ENCODE peak calls at places on chromosomes 6 and 20, in five cellular contexts. S, V, L, T and U are unnamed samples.

GRCh38 chr6:33250731-33251130 is 20.9 kb downstream of the VPS52 start:
- DNase-seq in V (no peak), T (no peak), S (no peak), L (no peak), U (no peak)

GRCh38 chr20:58695895-58696375 is 3.3 kb downstream of the NPEPL1 start:
- DNase-seq in L (no peak), V (no peak), T (no peak), S (no peak), U (no peak)

GRCh38 chr6:125869427-125869826 is 78.7 kb downstream of the NCOA7 start:
- DNase-seq in L (no peak), T (no peak), S (no peak), V (no peak), U (no peak)

GRCh38 chr6:56938634-56939294 is 16.1 kb upstream of the BEND6 start:
- DNase-seq in T (no peak), V (peak), S (no peak), L (peak), U (peak)

GRCh38 chr6:104613416-104614001 is 246.2 kb downstream of the HACE1 start:
- DNase-seq in S (no peak), L (peak), T (no peak), V (no peak), U (no peak)

GRCh38 chr6:9225441-9225871 is 790.1 kb upstream of the SLC35B3 start:
- DNase-seq in T (no peak), V (no peak), S (no peak), L (no peak), U (no peak)

GRCh38 chr20:50678213-50678898 is 13.0 kb downstream of the RIPOR3 start:
- DNase-seq in T (no peak), V (no peak), S (no peak), L (peak), U (no peak)

GRCh38 chr6:57250348-57250747 is 28.2 kb upstream of the RAB23 start:
- DNase-seq in T (no peak), S (no peak), V (no peak), L (no peak), U (no peak)

DNA sequence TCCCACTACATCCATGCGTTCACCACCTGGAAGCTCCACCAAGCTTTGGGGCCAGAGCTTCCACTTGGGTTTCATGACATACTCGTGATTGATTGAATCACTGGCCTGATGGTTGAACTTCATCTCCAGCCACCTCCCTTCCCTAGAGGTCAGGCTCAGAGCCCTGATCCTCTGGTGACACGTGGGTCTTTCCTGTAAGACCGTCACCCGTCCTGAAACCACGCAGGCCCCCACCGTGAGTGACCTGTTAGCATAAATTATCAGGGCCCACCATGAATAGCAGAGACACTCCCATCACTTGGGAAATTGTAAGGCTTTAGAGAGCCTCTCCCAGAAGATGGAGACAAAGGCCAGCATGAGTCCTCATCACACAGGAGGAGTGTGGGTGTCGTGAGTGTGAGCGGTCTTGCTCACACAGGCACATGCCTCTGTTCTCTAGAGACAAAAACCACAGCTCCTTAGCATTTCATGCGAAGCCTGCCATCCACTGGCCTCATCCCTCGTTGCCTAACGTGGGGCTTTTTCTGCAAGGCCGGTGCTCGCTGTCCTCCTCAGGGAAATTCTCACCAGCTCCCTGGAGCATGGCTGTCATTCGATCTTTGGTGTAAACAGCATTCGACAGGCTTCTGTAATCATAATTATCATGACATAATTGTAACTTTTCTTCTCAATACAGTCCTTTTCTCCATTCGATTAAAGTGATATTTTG is 65.1 kb upstream of the DUSP22 start:
- DNase-seq in L (no peak), V (no peak), T (peak), S (no peak), U (no peak)
- TF ChIP-seq POLR2AphosphoS5 in L (no peak), V (no peak), T (peak), S (no peak), U (no peak)

GRCh38 chr6:436308-437041 is 44.9 kb downstream of the IRF4 start:
- DNase-seq in L (no peak), V (peak), T (no peak), S (no peak), U (no peak)

GRCh38 chr6:435442-436307 is 44.1 kb downstream of the IRF4 start:
- DNase-seq in S (no peak), T (no peak), L (no peak), V (no peak), U (no peak)

GRCh38 chr6:438634-439170 is 47.1 kb downstream of the IRF4 start:
- DNase-seq in T (no peak), V (no peak), L (no peak), S (no peak), U (no peak)

GRCh38 chr6:439681-440167 is 48.2 kb downstream of the IRF4 start:
- DNase-seq in T (no peak), L (no peak), S (no peak), V (no peak), U (no peak)

DNA sequence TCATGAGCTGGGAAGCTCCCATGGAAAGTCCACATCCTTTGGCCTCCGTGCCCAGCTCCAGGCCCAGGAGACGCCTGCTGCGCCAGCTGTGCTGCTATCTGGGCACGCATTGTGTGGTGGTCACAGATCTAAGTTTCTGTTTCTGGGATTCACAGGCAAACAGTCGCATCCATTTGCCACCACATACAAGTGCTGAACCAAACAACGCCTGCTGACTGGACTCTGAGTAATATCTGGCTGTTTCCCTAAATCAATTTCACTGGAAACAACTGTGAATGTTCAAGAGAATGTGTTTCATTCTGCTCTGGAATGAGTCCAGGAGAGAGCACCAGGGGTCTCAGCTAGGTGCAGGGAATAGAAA is 45.5 kb downstream of the IRF4 start:
- DNase-seq in V (no peak), S (no peak), T (no peak), L (no peak), U (no peak)
- TF ChIP-seq REST in V (no peak), S (no peak), T (no peak), L (no peak), U (no peak)

DNA sequence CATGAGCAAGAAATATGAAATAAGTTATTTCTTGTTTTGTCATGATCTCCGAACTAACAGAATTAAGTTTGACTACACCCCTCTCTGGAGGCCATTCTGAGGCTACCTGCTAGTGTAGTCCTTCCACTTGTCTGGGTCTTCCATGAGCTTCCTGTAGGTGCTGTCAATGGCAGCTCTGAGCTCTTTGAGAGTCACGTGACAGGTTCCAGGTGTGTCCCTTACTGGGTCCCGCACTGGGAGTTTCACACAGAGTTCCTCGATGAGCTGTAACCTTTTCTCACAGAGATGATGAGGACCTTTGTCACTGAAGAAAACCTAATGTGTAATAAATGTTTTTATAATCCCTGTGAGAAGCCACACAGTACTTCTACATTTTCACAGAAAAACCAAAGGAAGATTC is 186.6 kb downstream of the SYNE1 start:
- DNase-seq in V (no peak), T (no peak), L (no peak), S (no peak), U (no peak)
- TF ChIP-seq SIN3A in V (no peak), T (no peak), L (no peak), S (no peak), U (no peak)

GRCh38 chr6:395432-396125 is 4.0 kb downstream of the IRF4 start:
- DNase-seq in V (no peak), T (no peak), S (no peak), L (no peak), U (no peak)

GRCh38 chr6:392441-393390 is 1.2 kb downstream of the IRF4 start:
- DNase-seq in S (no peak), L (no peak), V (no peak), T (no peak), U (no peak)

GRCh38 chr6:393391-394221 is 2.1 kb downstream of the IRF4 start:
- DNase-seq in V (no peak), L (no peak), S (no peak), T (no peak), U (no peak)

GRCh38 chr6:396126-396520 is 4.6 kb downstream of the IRF4 start:
- DNase-seq in L (no peak), S (no peak), V (no peak), T (no peak), U (no peak)

GRCh38 chr6:394641-395289 is 3.2 kb downstream of the IRF4 start:
- DNase-seq in L (no peak), T (no peak), S (no peak), V (no peak), U (no peak)
- TF ChIP-seq POLR2AphosphoS5 in L (no peak), T (peak), S (no peak), V (no peak), U (no peak)

DNA sequence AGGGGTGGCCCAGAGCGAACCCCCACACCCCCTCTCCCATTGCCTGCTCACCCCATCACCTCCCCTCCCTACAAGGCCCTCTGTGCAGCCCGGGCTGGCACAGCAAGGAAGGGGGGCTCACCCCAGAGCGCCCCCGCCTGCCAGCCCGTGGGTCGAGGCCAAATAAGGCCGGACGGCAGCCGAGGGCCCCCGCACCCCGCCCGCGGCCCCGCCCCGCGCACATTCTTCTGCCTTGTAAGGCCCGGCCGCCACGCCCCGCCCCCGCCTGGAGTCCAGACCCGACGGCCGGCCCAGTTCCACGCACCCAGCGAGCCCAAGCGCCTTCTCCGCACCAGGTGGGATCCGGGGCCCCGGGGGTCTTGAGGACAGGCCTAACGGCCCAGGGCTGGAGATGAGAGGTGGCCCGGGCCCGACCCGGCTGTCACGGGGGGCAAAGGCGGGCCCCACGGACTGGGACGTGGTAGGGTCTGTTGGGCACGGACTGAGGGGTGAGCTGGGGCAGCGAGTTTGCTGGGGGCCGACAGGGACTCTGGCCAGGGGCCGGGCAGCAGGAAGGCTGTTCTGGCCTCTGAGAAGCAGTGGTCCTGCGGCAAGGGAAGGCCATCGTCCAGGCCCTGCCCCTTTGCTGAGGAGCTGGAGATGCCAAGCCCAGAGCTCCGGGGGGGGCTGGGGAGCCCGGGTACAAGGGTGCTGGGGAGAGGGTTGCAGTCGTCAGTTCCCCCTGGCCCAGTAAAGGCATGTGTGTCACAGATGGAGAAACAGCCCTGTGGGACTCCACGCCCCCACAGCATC is at the start of gene MYL9:
- DNase-seq in L (no peak), S (peak), T (no peak), V (no peak), U (no peak)
- TF ChIP-seq REST in L (no peak), S (no peak), T (no peak), V (no peak), U (no peak)

DNA sequence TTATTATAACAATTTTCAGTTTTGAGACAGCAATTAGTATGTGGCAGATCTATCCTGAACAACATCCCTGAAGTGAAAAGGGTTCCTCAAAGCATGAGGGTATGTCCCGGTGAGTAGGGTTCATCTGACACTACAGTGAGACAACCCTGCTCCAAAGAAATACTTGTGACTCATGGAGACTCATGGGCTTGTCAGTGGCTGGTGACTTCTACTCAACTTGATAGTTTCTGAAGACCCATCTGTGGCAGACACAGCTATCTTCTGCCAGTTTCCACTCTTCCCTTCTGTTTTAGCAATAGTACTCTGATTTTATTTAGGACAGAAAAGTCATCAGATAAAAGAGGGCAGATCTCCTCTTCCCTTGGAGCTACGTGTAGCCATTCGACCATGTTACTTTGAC is 41.4 kb downstream of the MAP3K7 start:
- DNase-seq in S (no peak), T (no peak), L (no peak), V (no peak), U (no peak)
- TF ChIP-seq SIN3A in S (no peak), T (no peak), L (no peak), V (no peak), U (no peak)

GRCh38 chr6:27672113-27672799 is 199.4 kb upstream of the ZNF184 start:
- DNase-seq in L (peak), T (no peak), S (peak), V (peak), U (peak)
- TF ChIP-seq POLR2AphosphoS5 in L (no peak), T (no peak), S (no peak), V (no peak), U (peak)